ENCODE peak calls at places on chromosomes 7 and 10, in five cellular contexts. E is GM12865, V is left ventricle myocardium inferior, H is fibroblast of lung, X is fibroblast of mammary gland. I is an unnamed sample.
A peak's percentile ranks its signal among the peaks of the same experiment; 100 is the strongest.

GRCh38 chr10:76034236-76035009 is 603.0 kb downstream of the LRMDA start:
- DNase-seq in E (no peak), H (peak; percentile 9), X (no peak), V (no peak), I (no peak)

GRCh38 chr10:79941585-79942210 is 7.2 kb downstream of the SFTPD start:
- DNase-seq in X (no peak), V (no peak), E (no peak), H (no peak), I (no peak)

GRCh38 chr7:139034855-139035587 is 821 bp downstream of the ZC3HAV1L start:
- DNase-seq in X (peak; percentile 24), H (peak; percentile 32), V (peak; percentile 46), E (peak; percentile 57), I (no peak)

GRCh38 chr7:89666436-89666835 is 487.8 kb upstream of the STEAP1 start:
- DNase-seq in H (no peak), X (peak; percentile 8), E (no peak), V (no peak), I (peak; percentile 1)

GRCh38 chr7:159231017-159231416 is 86.3 kb upstream of the VIPR2 start:
- DNase-seq in X (no peak), E (no peak), V (no peak), H (no peak), I (no peak)

GRCh38 chr10:34814228-34815173 is 595 bp downstream of the PARD3 start:
- DNase-seq in E (no peak), X (no peak), V (peak; percentile 57), H (peak; percentile 44), I (no peak)

GRCh38 chr7:136275794-136276193 is 298.6 kb upstream of the MTPN start:
- DNase-seq in H (no peak), E (no peak), V (no peak), X (peak; percentile 1), I (no peak)

GRCh38 chr7:122311719-122312118 is 7.2 kb upstream of the FEZF1 start:
- DNase-seq in X (no peak), V (no peak), H (no peak), E (no peak), I (no peak)

GRCh38 chr7:82257118-82257695 is 186.4 kb downstream of the CACNA2D1 start:
- DNase-seq in H (no peak), V (no peak), E (no peak), X (no peak), I (no peak)

GRCh38 chr10:106967482-106967881 is 197.0 kb downstream of the SORCS1 start:
- DNase-seq in E (no peak), H (no peak), V (no peak), X (no peak), I (no peak)

GRCh38 chr7:139568813-139569490 is 45.5 kb downstream of the CLEC2L start:
- DNase-seq in H (no peak), E (no peak), V (no peak), X (no peak), I (no peak)

GRCh38 chr7:133504825-133505224 is 251.9 kb downstream of the EXOC4 start:
- DNase-seq in E (no peak), X (peak; percentile 23), H (peak; percentile 25), V (no peak), I (no peak)

GRCh38 chr7:77651544-77652162 is 44.6 kb upstream of the RSBN1L start:
- DNase-seq in H (peak; percentile 59), X (peak; percentile 53), V (no peak), E (peak; percentile 56), I (peak; percentile 32)

GRCh38 chr7:101547022-101547915 is 81.8 kb downstream of the MYL10 start:
- DNase-seq in X (no peak), H (no peak), E (no peak), V (no peak), I (no peak)

GRCh38 chr10:15084502-15084922 is 4.1 kb downstream of the ACBD7 start:
- DNase-seq in E (peak; percentile 18), V (no peak), H (peak; percentile 99), X (peak; percentile 95), I (peak; percentile 92)

GRCh38 chr7:39299695-39300094 is 266.5 kb upstream of the YAE1 start:
- DNase-seq in E (no peak), V (no peak), H (no peak), X (no peak), I (no peak)

GRCh38 chr7:94182066-94182465 is 177.9 kb upstream of the BET1 start:
- DNase-seq in E (no peak), H (peak; percentile 80), V (no peak), X (peak; percentile 95), I (peak; percentile 91)

GRCh38 chr7:131341690-131342089 is 14.0 kb downstream of the MKLN1 start:
- DNase-seq in X (no peak), E (no peak), V (no peak), H (no peak), I (no peak)

GRCh38 chr7:142357953-142358520 is 100.2 kb upstream of the PRSS58 start:
- DNase-seq in H (peak; percentile 85), X (peak; percentile 87), V (no peak), E (peak; percentile 68), I (peak; percentile 72)

GRCh38 chr10:14010083-14010551 is 320.6 kb downstream of the FRMD4A start:
- DNase-seq in E (peak; percentile 84), H (peak; percentile 67), X (peak; percentile 87), V (no peak), I (peak; percentile 27)

GRCh38 chr7:64888561-64888900 is 14.5 kb upstream of the ZNF273 start:
- DNase-seq in H (peak; percentile 6), E (no peak), X (no peak), V (no peak), I (no peak)

GRCh38 chr7:127978421-127978820 is 52.8 kb downstream of the LRRC4 start:
- DNase-seq in V (no peak), E (no peak), X (no peak), H (no peak), I (no peak)

GRCh38 chr7:27364344-27364758 is 121.7 kb downstream of the EVX1 start:
- DNase-seq in X (peak; percentile 94), H (peak; percentile 94), E (no peak), V (peak; percentile 67), I (peak; percentile 59)

GRCh38 chr7:139562972-139563565 is 39.6 kb downstream of the CLEC2L start:
- DNase-seq in E (no peak), H (no peak), V (no peak), X (no peak), I (no peak)

GRCh38 chr7:43649755-43650274 is 66.9 kb downstream of the STK17A start:
- DNase-seq in E (peak; percentile 96), H (no peak), X (no peak), V (no peak), I (peak; percentile 74)

GRCh38 chr7:53214463-53214862 is 179.0 kb downstream of the POM121L12 start:
- DNase-seq in V (no peak), H (no peak), X (no peak), E (no peak), I (no peak)
- H3K4me3 ChIP-seq in V (no peak overlapping the region), H (no peak overlapping the region), X (no peak overlapping the region), E (no peak overlapping the region), I (no peak overlapping the region)

GRCh38 chr7:118218413-118219156 is 5.9 kb upstream of the ANKRD7 start:
- DNase-seq in H (peak; percentile 74), X (no peak), E (no peak), V (no peak), I (no peak)

GRCh38 chr7:118219157-118219512 is 5.4 kb upstream of the ANKRD7 start:
- DNase-seq in X (no peak), V (no peak), E (no peak), H (no peak), I (no peak)

GRCh38 chr7:118222591-118222990 is 1.9 kb upstream of the ANKRD7 start:
- DNase-seq in E (no peak), V (no peak), H (no peak), X (no peak), I (peak; percentile 64)

GRCh38 chr7:118217068-118217715 is 7.3 kb upstream of the ANKRD7 start:
- DNase-seq in H (no peak), E (no peak), X (no peak), V (no peak), I (no peak)

GRCh38 chr7:118220583-118220982 is 3.9 kb upstream of the ANKRD7 start:
- DNase-seq in H (no peak), X (no peak), E (no peak), V (no peak), I (no peak)
- H3K4me3 ChIP-seq in H (no peak overlapping the region), X (no peak overlapping the region), E (no peak overlapping the region), V (no peak overlapping the region), I (no peak overlapping the region)

GRCh38 chr10:116608683-116609594 is 11.8 kb upstream of the PNLIPRP2 start:
- DNase-seq in V (no peak), E (no peak), X (no peak), H (no peak), I (no peak)
- H3K4me3 ChIP-seq in V (peak overlapping the region; percentile 62), E (no peak overlapping the region), X (no peak overlapping the region), H (no peak overlapping the region), I (peak overlapping the region; percentile 6)

DNA sequence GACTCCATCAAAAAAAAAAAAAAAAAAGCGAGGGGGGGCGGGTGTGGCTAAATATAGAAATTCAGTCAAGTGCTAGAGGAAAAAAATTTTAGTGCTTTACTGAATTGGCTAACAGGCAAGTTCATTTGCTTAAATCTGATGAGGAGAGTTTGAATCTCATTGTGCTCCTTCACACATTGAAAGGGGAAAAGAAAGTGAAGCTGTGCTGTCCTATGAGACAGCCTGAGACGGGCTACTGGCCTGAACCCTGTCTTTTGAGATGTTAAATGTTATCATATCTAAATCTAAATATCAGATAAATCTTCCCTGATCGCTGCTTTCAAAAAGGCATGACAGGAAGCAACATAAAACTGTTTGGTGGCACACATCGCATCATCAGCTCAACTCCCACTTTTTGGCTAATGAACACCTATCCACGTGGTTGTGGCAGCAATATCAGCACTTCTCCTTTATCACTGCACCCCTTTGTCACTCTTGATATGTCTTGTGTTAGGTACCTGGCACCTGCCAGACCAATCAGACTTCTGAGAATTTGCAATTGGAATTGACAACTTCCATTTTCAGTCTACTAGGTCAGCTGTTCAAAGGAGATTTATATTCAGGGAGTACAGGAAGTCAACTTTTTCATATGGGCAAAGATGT is 14.0 kb upstream of the IFIT1B start:
- DNase-seq in X (no peak), E (peak; percentile 52), H (no peak), V (no peak), I (no peak)
- H3K4me3 ChIP-seq in X (no peak overlapping the region), E (no peak overlapping the region), H (no peak overlapping the region), V (no peak overlapping the region), I (no peak overlapping the region)

GRCh38 chr7:141288626-141289025 is 214.8 kb downstream of the TMEM178B start:
- DNase-seq in X (no peak), H (no peak), E (no peak), V (no peak), I (no peak)

GRCh38 chr7:141294122-141294829 is 220.4 kb downstream of the TMEM178B start:
- DNase-seq in V (no peak), X (no peak), H (no peak), E (no peak), I (no peak)

GRCh38 chr7:141290365-141290764 is 216.5 kb downstream of the TMEM178B start:
- DNase-seq in E (no peak), V (no peak), X (no peak), H (no peak), I (no peak)

GRCh38 chr7:141290951-141291350 is 217.1 kb downstream of the TMEM178B start:
- DNase-seq in E (no peak), V (no peak), H (no peak), X (no peak), I (no peak)

GRCh38 chr7:141291541-141291940 is 217.7 kb downstream of the TMEM178B start:
- DNase-seq in V (no peak), H (no peak), E (no peak), X (no peak), I (no peak)
- H3K4me3 ChIP-seq in V (no peak overlapping the region), H (no peak overlapping the region), E (no peak overlapping the region), X (no peak overlapping the region), I (no peak overlapping the region)

GRCh38 chr10:121595806-121596667 is 2.2 kb downstream of the FGFR2 start:
- DNase-seq in H (no peak), X (no peak), V (no peak), E (no peak), I (no peak)
- H3K4me3 ChIP-seq in H (no peak overlapping the region), X (no peak overlapping the region), V (no peak overlapping the region), E (no peak overlapping the region), I (peak overlapping the region; percentile 81)

GRCh38 chr10:74079028-74079913 is 71.4 kb downstream of the AP3M1 start:
- DNase-seq in H (peak; percentile 32), X (no peak), V (no peak), E (no peak), I (no peak)
- H3K4me3 ChIP-seq in H (no peak overlapping the region), X (no peak overlapping the region), V (no peak overlapping the region), E (no peak overlapping the region), I (no peak overlapping the region)